ENCODE peak calls at places on chromosomes 4 and X, in seven cellular contexts. One of them, this sample, is unnamed. For H3K4me1, the result is how much of the 10 kb centered on the place peaks cover.

GRCh38 chrX:11105080-11105479 is 6.1 kb upstream of the HCCS start:
- DNase-seq in gastrocnemius medialis: no peak
- DNase-seq in right cardiac atrium: no peak
- DNase-seq in aorta: no peak
- DNase-seq in sigmoid colon: no peak
- DNase-seq in CD8-positive, alpha-beta memory T cell: no peak
- DNase-seq in CD8-positive, alpha-beta T cell: no peak
- DNase-seq in this sample: no peak

GRCh38 chrX:48939417-48940228 is 17.8 kb downstream of the OTUD5 start:
- DNase-seq in right cardiac atrium: no peak
- DNase-seq in gastrocnemius medialis: no peak
- DNase-seq in CD8-positive, alpha-beta T cell: no peak
- DNase-seq in sigmoid colon: no peak
- DNase-seq in aorta: peak
- DNase-seq in CD8-positive, alpha-beta memory T cell: peak
- DNase-seq in this sample: peak

GRCh38 chrX:54473993-54474859 is 21.8 kb downstream of the FGD1 start:
- DNase-seq in gastrocnemius medialis: no peak
- DNase-seq in CD8-positive, alpha-beta memory T cell: no peak
- DNase-seq in aorta: no peak
- DNase-seq in sigmoid colon: no peak
- DNase-seq in CD8-positive, alpha-beta T cell: no peak
- DNase-seq in right cardiac atrium: no peak
- DNase-seq in this sample: no peak

GRCh38 chr4:40173470-40173875 is 23.4 kb upstream of the RHOH start:
- DNase-seq in CD8-positive, alpha-beta memory T cell: no peak
- DNase-seq in sigmoid colon: no peak
- DNase-seq in gastrocnemius medialis: no peak
- DNase-seq in CD8-positive, alpha-beta T cell: no peak
- DNase-seq in aorta: no peak
- DNase-seq in right cardiac atrium: no peak
- DNase-seq in this sample: peak

GRCh38 chrX:136879001-136879667 is 1.4 kb downstream of the RBMX start:
- DNase-seq in gastrocnemius medialis: no peak
- DNase-seq in CD8-positive, alpha-beta memory T cell: peak
- DNase-seq in aorta: no peak
- DNase-seq in CD8-positive, alpha-beta T cell: no peak
- DNase-seq in right cardiac atrium: no peak
- DNase-seq in sigmoid colon: no peak
- DNase-seq in this sample: no peak

GRCh38 chr4:131370846-131371245 is 1778.2 kb upstream of the PCDH10 start:
- DNase-seq in CD8-positive, alpha-beta memory T cell: no peak
- DNase-seq in aorta: no peak
- DNase-seq in gastrocnemius medialis: no peak
- DNase-seq in right cardiac atrium: no peak
- DNase-seq in sigmoid colon: no peak
- DNase-seq in CD8-positive, alpha-beta T cell: no peak
- DNase-seq in this sample: no peak

GRCh38 chr4:80073362-80074008 is 456 bp upstream of the ANTXR2 start:
- DNase-seq in gastrocnemius medialis: no peak
- DNase-seq in right cardiac atrium: no peak
- DNase-seq in CD8-positive, alpha-beta memory T cell: peak
- DNase-seq in sigmoid colon: no peak
- DNase-seq in aorta: no peak
- DNase-seq in CD8-positive, alpha-beta T cell: no peak
- DNase-seq in this sample: peak

GRCh38 chr4:153281476-153281875 is 63.0 kb upstream of the MND1 start:
- DNase-seq in sigmoid colon: no peak
- DNase-seq in right cardiac atrium: no peak
- DNase-seq in gastrocnemius medialis: no peak
- DNase-seq in aorta: no peak
- DNase-seq in CD8-positive, alpha-beta T cell: no peak
- DNase-seq in CD8-positive, alpha-beta memory T cell: no peak
- DNase-seq in this sample: no peak

GRCh38 chrX:3680459-3680858 is 33.0 kb downstream of the PRKX start:
- DNase-seq in right cardiac atrium: no peak
- DNase-seq in aorta: no peak
- DNase-seq in CD8-positive, alpha-beta memory T cell: no peak
- DNase-seq in gastrocnemius medialis: no peak
- DNase-seq in CD8-positive, alpha-beta T cell: no peak
- DNase-seq in sigmoid colon: no peak
- DNase-seq in this sample: no peak

GRCh38 chr4:148651991-148652390 is 209.8 kb upstream of the NR3C2 start:
- DNase-seq in CD8-positive, alpha-beta T cell: no peak
- DNase-seq in aorta: no peak
- DNase-seq in gastrocnemius medialis: no peak
- DNase-seq in right cardiac atrium: no peak
- DNase-seq in sigmoid colon: no peak
- DNase-seq in CD8-positive, alpha-beta memory T cell: no peak
- DNase-seq in this sample: no peak

GRCh38 chr4:25103423-25103822 is 56.8 kb downstream of the SEPSECS start:
- DNase-seq in gastrocnemius medialis: no peak
- DNase-seq in aorta: no peak
- DNase-seq in CD8-positive, alpha-beta T cell: no peak
- DNase-seq in sigmoid colon: no peak
- DNase-seq in CD8-positive, alpha-beta memory T cell: no peak
- DNase-seq in right cardiac atrium: peak
- DNase-seq in this sample: no peak

GRCh38 chr4:176137626-176138025 is 57.8 kb downstream of the SPATA4 start:
- DNase-seq in CD8-positive, alpha-beta T cell: no peak
- DNase-seq in sigmoid colon: no peak
- DNase-seq in gastrocnemius medialis: no peak
- DNase-seq in CD8-positive, alpha-beta memory T cell: no peak
- DNase-seq in aorta: no peak
- DNase-seq in right cardiac atrium: no peak
- DNase-seq in this sample: no peak

GRCh38 chr4:186807809-186808634 is 84.4 kb upstream of the FAT1 start:
- DNase-seq in sigmoid colon: no peak
- DNase-seq in CD8-positive, alpha-beta T cell: no peak
- DNase-seq in aorta: no peak
- DNase-seq in right cardiac atrium: no peak
- DNase-seq in gastrocnemius medialis: no peak
- DNase-seq in CD8-positive, alpha-beta memory T cell: no peak
- DNase-seq in this sample: no peak

DNA sequence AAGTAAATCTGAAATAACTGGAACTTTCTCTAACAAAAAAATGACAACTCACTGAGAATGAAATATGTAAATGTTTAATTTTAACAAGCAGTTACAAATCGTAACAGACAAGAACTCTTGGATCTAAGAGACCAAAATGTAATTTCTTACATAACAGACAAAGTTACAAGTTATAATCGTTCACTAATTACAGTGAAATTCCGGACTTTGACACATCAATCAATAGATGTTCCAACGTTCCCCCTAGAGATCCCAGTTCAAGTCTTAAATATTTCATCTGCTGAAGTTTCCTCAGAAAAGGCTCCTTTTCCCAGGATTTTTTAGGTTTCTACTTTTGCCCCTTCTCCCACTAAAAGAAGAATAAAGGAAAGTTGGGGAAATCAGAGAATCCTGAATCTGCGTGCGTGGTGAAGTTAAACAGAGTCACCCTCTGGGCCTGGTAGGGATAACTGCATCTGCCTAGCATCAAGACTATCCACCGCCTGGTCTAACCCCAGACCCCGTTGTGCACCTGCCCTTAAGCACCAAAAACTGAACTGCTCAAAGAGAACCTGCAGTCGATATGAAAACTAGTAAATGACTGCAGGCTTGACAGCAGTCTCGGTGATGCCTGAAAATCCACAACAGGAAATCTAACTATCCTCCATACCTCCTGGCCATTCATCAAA is 2.3 kb downstream of the IRF2 start:
- DNase-seq in CD8-positive, alpha-beta T cell: no peak
- DNase-seq in aorta: no peak
- DNase-seq in CD8-positive, alpha-beta memory T cell: peak
- DNase-seq in gastrocnemius medialis: no peak
- DNase-seq in right cardiac atrium: no peak
- DNase-seq in sigmoid colon: no peak
- DNase-seq in this sample: peak
- H3K4me1 ChIP-seq in CD8-positive, alpha-beta T cell: under half
- H3K4me1 ChIP-seq in aorta: under half
- H3K4me1 ChIP-seq in CD8-positive, alpha-beta memory T cell: under half
- H3K4me1 ChIP-seq in gastrocnemius medialis: half or more
- H3K4me1 ChIP-seq in right cardiac atrium: under half
- H3K4me1 ChIP-seq in sigmoid colon: under half
- H3K4me1 ChIP-seq in this sample: under half

GRCh38 chr4:13992041-13992440 is 364.5 kb upstream of the BOD1L1 start:
- DNase-seq in CD8-positive, alpha-beta T cell: no peak
- DNase-seq in CD8-positive, alpha-beta memory T cell: no peak
- DNase-seq in sigmoid colon: no peak
- DNase-seq in right cardiac atrium: no peak
- DNase-seq in gastrocnemius medialis: no peak
- DNase-seq in aorta: no peak
- DNase-seq in this sample: no peak
- H3K4me1 ChIP-seq in CD8-positive, alpha-beta T cell: under half
- H3K4me1 ChIP-seq in CD8-positive, alpha-beta memory T cell: under half
- H3K4me1 ChIP-seq in sigmoid colon: under half
- H3K4me1 ChIP-seq in right cardiac atrium: under half
- H3K4me1 ChIP-seq in gastrocnemius medialis: under half
- H3K4me1 ChIP-seq in aorta: under half
- H3K4me1 ChIP-seq in this sample: under half

GRCh38 chr4:76215120-76215519 is 1.5 kb upstream of the SCARB2 start:
- DNase-seq in gastrocnemius medialis: peak
- DNase-seq in CD8-positive, alpha-beta memory T cell: no peak
- DNase-seq in aorta: no peak
- DNase-seq in right cardiac atrium: no peak
- DNase-seq in CD8-positive, alpha-beta T cell: no peak
- DNase-seq in sigmoid colon: no peak
- DNase-seq in this sample: no peak
- H3K4me1 ChIP-seq in gastrocnemius medialis: half or more
- H3K4me1 ChIP-seq in CD8-positive, alpha-beta memory T cell: under half
- H3K4me1 ChIP-seq in aorta: under half
- H3K4me1 ChIP-seq in right cardiac atrium: under half
- H3K4me1 ChIP-seq in CD8-positive, alpha-beta T cell: under half
- H3K4me1 ChIP-seq in sigmoid colon: under half
- H3K4me1 ChIP-seq in this sample: under half

GRCh38 chr4:8275511-8275910 is 6.0 kb downstream of the HTRA3 start:
- DNase-seq in aorta: no peak
- DNase-seq in CD8-positive, alpha-beta memory T cell: no peak
- DNase-seq in CD8-positive, alpha-beta T cell: no peak
- DNase-seq in gastrocnemius medialis: no peak
- DNase-seq in sigmoid colon: no peak
- DNase-seq in right cardiac atrium: peak
- DNase-seq in this sample: no peak
- H3K4me1 ChIP-seq in aorta: under half
- H3K4me1 ChIP-seq in CD8-positive, alpha-beta memory T cell: under half
- H3K4me1 ChIP-seq in CD8-positive, alpha-beta T cell: under half
- H3K4me1 ChIP-seq in gastrocnemius medialis: under half
- H3K4me1 ChIP-seq in sigmoid colon: under half
- H3K4me1 ChIP-seq in right cardiac atrium: under half
- H3K4me1 ChIP-seq in this sample: under half

GRCh38 chr4:140092094-140092820 is 61.7 kb downstream of the MAML3 start:
- DNase-seq in CD8-positive, alpha-beta T cell: no peak
- DNase-seq in aorta: no peak
- DNase-seq in sigmoid colon: no peak
- DNase-seq in CD8-positive, alpha-beta memory T cell: no peak
- DNase-seq in right cardiac atrium: peak
- DNase-seq in gastrocnemius medialis: no peak
- DNase-seq in this sample: no peak

GRCh38 chr4:140090215-140090731 is 63.7 kb downstream of the MAML3 start:
- DNase-seq in CD8-positive, alpha-beta memory T cell: no peak
- DNase-seq in right cardiac atrium: no peak
- DNase-seq in gastrocnemius medialis: no peak
- DNase-seq in CD8-positive, alpha-beta T cell: no peak
- DNase-seq in aorta: no peak
- DNase-seq in sigmoid colon: no peak
- DNase-seq in this sample: no peak

GRCh38 chr4:140089216-140089615 is 64.8 kb downstream of the MAML3 start:
- DNase-seq in gastrocnemius medialis: no peak
- DNase-seq in sigmoid colon: no peak
- DNase-seq in CD8-positive, alpha-beta T cell: no peak
- DNase-seq in right cardiac atrium: no peak
- DNase-seq in CD8-positive, alpha-beta memory T cell: no peak
- DNase-seq in aorta: no peak
- DNase-seq in this sample: no peak

GRCh38 chr4:140088317-140088967 is 65.5 kb downstream of the MAML3 start:
- DNase-seq in CD8-positive, alpha-beta T cell: no peak
- DNase-seq in CD8-positive, alpha-beta memory T cell: no peak
- DNase-seq in aorta: no peak
- DNase-seq in right cardiac atrium: no peak
- DNase-seq in gastrocnemius medialis: no peak
- DNase-seq in sigmoid colon: no peak
- DNase-seq in this sample: no peak

GRCh38 chr4:140091305-140091704 is 62.7 kb downstream of the MAML3 start:
- DNase-seq in gastrocnemius medialis: no peak
- DNase-seq in CD8-positive, alpha-beta T cell: no peak
- DNase-seq in CD8-positive, alpha-beta memory T cell: no peak
- DNase-seq in sigmoid colon: no peak
- DNase-seq in aorta: no peak
- DNase-seq in right cardiac atrium: no peak
- DNase-seq in this sample: no peak
- H3K4me1 ChIP-seq in gastrocnemius medialis: under half
- H3K4me1 ChIP-seq in CD8-positive, alpha-beta T cell: under half
- H3K4me1 ChIP-seq in CD8-positive, alpha-beta memory T cell: under half
- H3K4me1 ChIP-seq in sigmoid colon: under half
- H3K4me1 ChIP-seq in aorta: under half
- H3K4me1 ChIP-seq in right cardiac atrium: under half
- H3K4me1 ChIP-seq in this sample: under half

This sample was measured in MM.1S.